ENCODE peak calls at places on chromosomes 1 and 21, in eight cellular contexts. One of them, this sample, is unnamed.

GRCh38 chr1:43706598-43707190 is 642 bp upstream of the ST3GAL3 start:
- DNase-seq in AG04449: no peak
- DNase-seq in uterus: no peak
- DNase-seq in body of pancreas: peak
- DNase-seq in OCI-LY7: peak
- DNase-seq in H9: peak
- DNase-seq in ascending aorta: no peak
- DNase-seq in HL-60: no peak
- DNase-seq in this sample: peak

GRCh38 chr1:243495442-243496172 is 239.8 kb downstream of the SDCCAG8 start:
- DNase-seq in ascending aorta: no peak
- DNase-seq in HL-60: peak
- DNase-seq in body of pancreas: no peak
- DNase-seq in AG04449: no peak
- DNase-seq in OCI-LY7: no peak
- DNase-seq in uterus: no peak
- DNase-seq in H9: no peak
- DNase-seq in this sample: no peak

GRCh38 chr1:20634065-20634593 is 871 bp downstream of the PINK1 start:
- DNase-seq in uterus: no peak
- DNase-seq in ascending aorta: no peak
- DNase-seq in AG04449: no peak
- DNase-seq in body of pancreas: no peak
- DNase-seq in HL-60: no peak
- DNase-seq in OCI-LY7: peak
- DNase-seq in H9: no peak
- DNase-seq in this sample: peak

GRCh38 chr1:234912541-234913312 is 215.9 kb downstream of the TOMM20 start:
- DNase-seq in OCI-LY7: no peak
- DNase-seq in AG04449: no peak
- DNase-seq in uterus: no peak
- DNase-seq in body of pancreas: no peak
- DNase-seq in H9: peak
- DNase-seq in HL-60: no peak
- DNase-seq in ascending aorta: peak
- DNase-seq in this sample: no peak

GRCh38 chr1:235401251-235401650 is 34.0 kb downstream of the TBCE start:
- DNase-seq in H9: no peak
- DNase-seq in uterus: no peak
- DNase-seq in HL-60: no peak
- DNase-seq in AG04449: peak
- DNase-seq in body of pancreas: no peak
- DNase-seq in ascending aorta: no peak
- DNase-seq in OCI-LY7: no peak
- DNase-seq in this sample: no peak

GRCh38 chr1:14880456-14881316 is 272.9 kb upstream of the TMEM51 start:
- DNase-seq in body of pancreas: peak
- DNase-seq in OCI-LY7: no peak
- DNase-seq in HL-60: no peak
- DNase-seq in AG04449: peak
- DNase-seq in ascending aorta: peak
- DNase-seq in H9: no peak
- DNase-seq in uterus: no peak
- DNase-seq in this sample: no peak

GRCh38 chr1:33468011-33468410 is 4.4 kb upstream of the ZSCAN20 start:
- DNase-seq in OCI-LY7: no peak
- DNase-seq in body of pancreas: no peak
- DNase-seq in H9: no peak
- DNase-seq in HL-60: no peak
- DNase-seq in AG04449: no peak
- DNase-seq in ascending aorta: no peak
- DNase-seq in uterus: no peak
- DNase-seq in this sample: no peak

GRCh38 chr1:215583185-215583692 is 16.1 kb downstream of the KCTD3 start:
- DNase-seq in HL-60: no peak
- DNase-seq in AG04449: no peak
- DNase-seq in H9: peak
- DNase-seq in body of pancreas: no peak
- DNase-seq in ascending aorta: no peak
- DNase-seq in uterus: no peak
- DNase-seq in OCI-LY7: no peak
- DNase-seq in this sample: no peak

GRCh38 chr1:67883069-67883468 is 49.8 kb upstream of the GNG12 start:
- DNase-seq in H9: no peak
- DNase-seq in AG04449: peak
- DNase-seq in ascending aorta: no peak
- DNase-seq in OCI-LY7: no peak
- DNase-seq in uterus: no peak
- DNase-seq in body of pancreas: no peak
- DNase-seq in HL-60: no peak
- DNase-seq in this sample: no peak

GRCh38 chr1:208084220-208084619 is 160.0 kb downstream of the PLXNA2 start:
- DNase-seq in AG04449: no peak
- DNase-seq in HL-60: no peak
- DNase-seq in OCI-LY7: no peak
- DNase-seq in H9: no peak
- DNase-seq in uterus: no peak
- DNase-seq in body of pancreas: no peak
- DNase-seq in ascending aorta: no peak
- DNase-seq in this sample: no peak

GRCh38 chr1:177472567-177472966 is 301.8 kb downstream of the BRINP2 start:
- DNase-seq in ascending aorta: no peak
- DNase-seq in body of pancreas: no peak
- DNase-seq in H9: no peak
- DNase-seq in uterus: no peak
- DNase-seq in HL-60: no peak
- DNase-seq in AG04449: no peak
- DNase-seq in OCI-LY7: no peak
- DNase-seq in this sample: no peak
- TF ChIP-seq CTCF in ascending aorta: no peak
- TF ChIP-seq CTCF in body of pancreas: no peak
- TF ChIP-seq CTCF in H9: no peak
- TF ChIP-seq CTCF in uterus: no peak
- TF ChIP-seq CTCF in HL-60: no peak
- TF ChIP-seq CTCF in AG04449: no peak
- TF ChIP-seq CTCF in OCI-LY7: no peak
- TF ChIP-seq CTCF in this sample: no peak

GRCh38 chr1:31548899-31549806 is 27.2 kb upstream of the TINAGL1 start:
- DNase-seq in ascending aorta: peak
- DNase-seq in uterus: peak
- DNase-seq in body of pancreas: peak
- DNase-seq in AG04449: no peak
- DNase-seq in H9: peak
- DNase-seq in HL-60: peak
- DNase-seq in OCI-LY7: peak
- DNase-seq in this sample: peak
- TF ChIP-seq CTCF in ascending aorta: peak
- TF ChIP-seq CTCF in uterus: peak
- TF ChIP-seq CTCF in body of pancreas: peak
- TF ChIP-seq CTCF in AG04449: peak
- TF ChIP-seq CTCF in H9: peak
- TF ChIP-seq CTCF in HL-60: peak
- TF ChIP-seq CTCF in OCI-LY7: peak
- TF ChIP-seq CTCF in this sample: peak

GRCh38 chr1:204363335-204364114 is 3.8 kb upstream of the PLEKHA6 start:
- DNase-seq in H9: peak
- DNase-seq in HL-60: peak
- DNase-seq in uterus: peak
- DNase-seq in AG04449: no peak
- DNase-seq in ascending aorta: peak
- DNase-seq in body of pancreas: peak
- DNase-seq in OCI-LY7: peak
- DNase-seq in this sample: peak
- TF ChIP-seq CTCF in H9: peak
- TF ChIP-seq CTCF in HL-60: peak
- TF ChIP-seq CTCF in uterus: peak
- TF ChIP-seq CTCF in AG04449: peak
- TF ChIP-seq CTCF in ascending aorta: peak
- TF ChIP-seq CTCF in body of pancreas: peak
- TF ChIP-seq CTCF in OCI-LY7: peak
- TF ChIP-seq CTCF in this sample: peak

DNA sequence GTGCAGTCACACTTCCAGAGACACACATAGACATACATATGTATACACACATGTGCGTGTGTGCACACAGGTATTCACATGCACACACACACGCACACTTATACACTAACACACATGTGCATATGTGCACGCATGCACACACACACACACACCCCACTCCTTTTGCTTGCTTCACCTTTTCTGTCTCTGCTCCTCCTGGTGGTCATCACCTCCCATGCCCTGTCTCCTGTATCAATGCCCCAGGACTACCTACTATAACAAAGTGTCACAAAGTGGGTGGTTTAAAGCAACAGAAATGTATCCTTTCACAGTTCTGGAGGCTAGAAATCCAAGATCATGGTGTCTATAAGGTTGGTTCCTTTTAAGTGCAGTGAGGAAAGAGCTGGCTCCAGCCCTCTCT is 27.4 kb downstream of the ETS2 start:
- DNase-seq in OCI-LY7: no peak
- DNase-seq in uterus: no peak
- DNase-seq in HL-60: no peak
- DNase-seq in ascending aorta: no peak
- DNase-seq in AG04449: no peak
- DNase-seq in body of pancreas: no peak
- DNase-seq in H9: no peak
- DNase-seq in this sample: no peak
- TF ChIP-seq CTCF in OCI-LY7: no peak
- TF ChIP-seq CTCF in uterus: no peak
- TF ChIP-seq CTCF in HL-60: no peak
- TF ChIP-seq CTCF in ascending aorta: no peak
- TF ChIP-seq CTCF in AG04449: no peak
- TF ChIP-seq CTCF in body of pancreas: no peak
- TF ChIP-seq CTCF in H9: peak
- TF ChIP-seq CTCF in this sample: no peak

GRCh38 chr1:82795503-82796149 is 994.9 kb downstream of the ADGRL2 start:
- DNase-seq in OCI-LY7: no peak
- DNase-seq in uterus: no peak
- DNase-seq in HL-60: no peak
- DNase-seq in H9: no peak
- DNase-seq in ascending aorta: no peak
- DNase-seq in body of pancreas: no peak
- DNase-seq in AG04449: no peak
- DNase-seq in this sample: no peak
- TF ChIP-seq CTCF in OCI-LY7: no peak
- TF ChIP-seq CTCF in uterus: no peak
- TF ChIP-seq CTCF in HL-60: no peak
- TF ChIP-seq CTCF in H9: peak
- TF ChIP-seq CTCF in ascending aorta: no peak
- TF ChIP-seq CTCF in body of pancreas: no peak
- TF ChIP-seq CTCF in AG04449: no peak
- TF ChIP-seq CTCF in this sample: no peak

GRCh38 chr1:86423873-86424272 is at the start of gene CLCA2:
- DNase-seq in body of pancreas: no peak
- DNase-seq in uterus: no peak
- DNase-seq in ascending aorta: no peak
- DNase-seq in HL-60: no peak
- DNase-seq in H9: no peak
- DNase-seq in OCI-LY7: no peak
- DNase-seq in AG04449: no peak
- DNase-seq in this sample: no peak

GRCh38 chr1:86416343-86416742 is 7.6 kb upstream of the CLCA2 start:
- DNase-seq in body of pancreas: no peak
- DNase-seq in HL-60: no peak
- DNase-seq in AG04449: no peak
- DNase-seq in ascending aorta: no peak
- DNase-seq in H9: no peak
- DNase-seq in uterus: no peak
- DNase-seq in OCI-LY7: no peak
- DNase-seq in this sample: no peak

GRCh38 chr1:86421601-86422280 is 2.2 kb upstream of the CLCA2 start:
- DNase-seq in AG04449: no peak
- DNase-seq in body of pancreas: no peak
- DNase-seq in H9: no peak
- DNase-seq in OCI-LY7: no peak
- DNase-seq in uterus: no peak
- DNase-seq in HL-60: no peak
- DNase-seq in ascending aorta: no peak
- DNase-seq in this sample: no peak

GRCh38 chr1:86423473-86423872 is 498 bp upstream of the CLCA2 start:
- DNase-seq in ascending aorta: no peak
- DNase-seq in HL-60: no peak
- DNase-seq in OCI-LY7: no peak
- DNase-seq in AG04449: no peak
- DNase-seq in body of pancreas: no peak
- DNase-seq in uterus: no peak
- DNase-seq in H9: no peak
- DNase-seq in this sample: no peak

GRCh38 chr1:86419277-86419903 is 4.6 kb upstream of the CLCA2 start:
- DNase-seq in body of pancreas: no peak
- DNase-seq in ascending aorta: no peak
- DNase-seq in HL-60: no peak
- DNase-seq in AG04449: no peak
- DNase-seq in uterus: no peak
- DNase-seq in H9: no peak
- DNase-seq in OCI-LY7: peak
- DNase-seq in this sample: peak
- TF ChIP-seq CTCF in body of pancreas: no peak
- TF ChIP-seq CTCF in ascending aorta: no peak
- TF ChIP-seq CTCF in HL-60: peak
- TF ChIP-seq CTCF in AG04449: peak
- TF ChIP-seq CTCF in uterus: peak
- TF ChIP-seq CTCF in H9: peak
- TF ChIP-seq CTCF in OCI-LY7: peak
- TF ChIP-seq CTCF in this sample: peak

GRCh38 chr21:23155281-23155680 is 2157.1 kb downstream of the NCAM2 start:
- DNase-seq in AG04449: no peak
- DNase-seq in OCI-LY7: no peak
- DNase-seq in ascending aorta: no peak
- DNase-seq in body of pancreas: no peak
- DNase-seq in uterus: no peak
- DNase-seq in H9: no peak
- DNase-seq in HL-60: no peak
- DNase-seq in this sample: no peak

GRCh38 chr21:23162213-23162946 is 2164.2 kb downstream of the NCAM2 start:
- DNase-seq in body of pancreas: no peak
- DNase-seq in OCI-LY7: no peak
- DNase-seq in ascending aorta: no peak
- DNase-seq in HL-60: no peak
- DNase-seq in uterus: no peak
- DNase-seq in AG04449: no peak
- DNase-seq in H9: no peak
- DNase-seq in this sample: no peak

GRCh38 chr21:23160914-23161313 is 2162.7 kb downstream of the NCAM2 start:
- DNase-seq in H9: no peak
- DNase-seq in body of pancreas: no peak
- DNase-seq in HL-60: no peak
- DNase-seq in AG04449: no peak
- DNase-seq in OCI-LY7: no peak
- DNase-seq in uterus: no peak
- DNase-seq in ascending aorta: no peak
- DNase-seq in this sample: no peak
- TF ChIP-seq CTCF in H9: peak
- TF ChIP-seq CTCF in body of pancreas: no peak
- TF ChIP-seq CTCF in HL-60: no peak
- TF ChIP-seq CTCF in AG04449: no peak
- TF ChIP-seq CTCF in OCI-LY7: no peak
- TF ChIP-seq CTCF in uterus: no peak
- TF ChIP-seq CTCF in ascending aorta: no peak
- TF ChIP-seq CTCF in this sample: no peak